ENCODE peak calls at places on chromosome 12, in six cellular contexts. O is cardiac muscle cell, E is endothelial cell of umbilical vein, Y is MM.1S, D is neural progenitor cell, S is OCI-LY7. V is an unnamed sample.

GRCh38 chr12:109744026-109744425 is 30.4 kb downstream of the FAM222A start:
- DNase-seq in O (no peak), E (no peak), Y (no peak), D (no peak), S (no peak), V (no peak)

GRCh38 chr12:73452672-73453469 is 1084.8 kb upstream of the ATXN7L3B start:
- DNase-seq in O (no peak), E (no peak), Y (peak; percentile 77), D (no peak), S (no peak), V (no peak)

GRCh38 chr12:29033519-29033918 is 115.6 kb upstream of the FAR2 start:
- DNase-seq in O (no peak), E (no peak), Y (no peak), D (no peak), S (no peak), V (no peak)

GRCh38 chr12:117552971-117553370 is 191.5 kb upstream of the NOS1 start:
- DNase-seq in O (no peak), E (peak; percentile 8), Y (no peak), D (no peak), S (no peak), V (no peak)

GRCh38 chr12:84397846-84398245 is 514.8 kb downstream of the SLC6A15 start:
- DNase-seq in O (no peak), E (no peak), Y (no peak), D (no peak), S (no peak), V (no peak)

GRCh38 chr12:52207895-52208294 is 16.1 kb upstream of the KRT80 start:
- DNase-seq in O (peak; percentile 76), E (peak; percentile 22), Y (no peak), D (no peak), S (no peak), V (peak; percentile 66)

GRCh38 chr12:95529693-95530225 is 21.5 kb downstream of the USP44 start:
- DNase-seq in O (peak; percentile 13), E (no peak), Y (no peak), D (no peak), S (no peak), V (no peak)

GRCh38 chr12:2541805-2542204 is 253.0 kb upstream of the FKBP4 start:
- DNase-seq in O (no peak), E (no peak), Y (no peak), D (no peak), S (no peak), V (no peak)

GRCh38 chr12:121800694-121801600 is 2.9 kb upstream of the SETD1B start:
- DNase-seq in O (peak; percentile 89), E (peak; percentile 53), Y (peak; percentile 42), D (peak; percentile 89), S (peak; percentile 66), V (peak; percentile 86)

GRCh38 chr12:49187184-49187583 is 1.7 kb downstream of the TUBA1A start:
- DNase-seq in O (peak; percentile 54), E (peak; percentile 50), Y (no peak), D (peak; percentile 42), S (no peak), V (peak; percentile 68)

GRCh38 chr12:48981757-48982157 is 3.6 kb downstream of the WNT1 start:
- DNase-seq in O (no peak), E (no peak), Y (no peak), D (no peak), S (no peak), V (no peak)

GRCh38 chr12:94445662-94446061 is 14.0 kb downstream of the CEP83 start:
- DNase-seq in O (peak; percentile 14), E (no peak), Y (no peak), D (no peak), S (no peak), V (peak; percentile 11)

GRCh38 chr12:90174198-90174510 is 465.5 kb upstream of the ATP2B1 start:
- DNase-seq in O (no peak), E (no peak), Y (no peak), D (no peak), S (no peak), V (no peak)

GRCh38 chr12:13463189-13463588 is 266.7 kb downstream of the EMP1 start:
- DNase-seq in O (no peak), E (no peak), Y (no peak), D (no peak), S (no peak), V (no peak)

GRCh38 chr12:58803893-58804292 is 116.4 kb downstream of the LRIG3 start:
- DNase-seq in O (peak; percentile 94), E (no peak), Y (no peak), D (no peak), S (no peak), V (peak; percentile 83)

GRCh38 chr12:64824500-64825142 is at the start of gene TBC1D30:
- DNase-seq in O (peak; percentile 41), E (peak; percentile 41), Y (peak; percentile 77), D (peak; percentile 72), S (no peak), V (no peak)

GRCh38 chr12:9331218-9331626 is 123.0 kb upstream of the PZP start:
- DNase-seq in O (peak; percentile 64), E (peak; percentile 53), Y (peak; percentile 59), D (peak; percentile 71), S (peak; percentile 62), V (peak; percentile 62)

GRCh38 chr12:48996794-48997718 is 2.1 kb downstream of the DDN start:
- DNase-seq in O (peak; percentile 73), E (peak; percentile 67), Y (peak; percentile 59), D (peak; percentile 94), S (peak; percentile 71), V (peak; percentile 68)

GRCh38 chr12:30753761-30754382 is 879 bp downstream of the CAPRIN2 start:
- DNase-seq in O (peak; percentile 41), E (peak; percentile 31), Y (peak; percentile 43), D (peak; percentile 2), S (peak; percentile 44), V (peak; percentile 56)

GRCh38 chr12:44859998-44860689 is 16.0 kb downstream of the NELL2 start:
- DNase-seq in O (no peak), E (no peak), Y (no peak), D (no peak), S (no peak), V (no peak)

GRCh38 chr12:105665366-105665765 is 334.9 kb downstream of the C12orf75 start:
- DNase-seq in O (no peak), E (no peak), Y (no peak), D (no peak), S (no peak), V (no peak)

GRCh38 chr12:43931187-43931586 is 95.3 kb downstream of the TMEM117 start:
- DNase-seq in O (no peak), E (no peak), Y (no peak), D (no peak), S (no peak), V (no peak)

GRCh38 chr12:28097221-28097620 is 93.0 kb upstream of the CCDC91 start:
- DNase-seq in O (no peak), E (no peak), Y (no peak), D (no peak), S (no peak), V (no peak)

GRCh38 chr12:4191642-4192041 is 81.9 kb upstream of the CCND2 start:
- DNase-seq in O (no peak), E (no peak), Y (no peak), D (no peak), S (no peak), V (no peak)

GRCh38 chr12:113766133-113766879 is 199.8 kb downstream of the RBM19 start:
- DNase-seq in O (no peak), E (no peak), Y (no peak), D (peak; percentile 34), S (no peak), V (no peak)

GRCh38 chr12:15931590-15932053 is 20.5 kb downstream of the DERA start:
- DNase-seq in O (no peak), E (no peak), Y (no peak), D (no peak), S (peak; percentile 39), V (no peak)

GRCh38 chr12:127280393-127281275 is 986.3 kb upstream of the TMEM132C start:
- DNase-seq in O (peak; percentile 1), E (no peak), Y (peak; percentile 49), D (peak; percentile 85), S (peak; percentile 39), V (no peak)
- TF ChIP-seq CTCF in O (peak; percentile 48), E (peak; percentile 50), Y (peak; percentile 96), D (peak; percentile 100), S (peak; percentile 87), V (peak; percentile 55)

GRCh38 chr12:107349839-107350238 is 256.5 kb upstream of the CRY1 start:
- DNase-seq in O (no peak), E (no peak), Y (no peak), D (no peak), S (no peak), V (no peak)
- H3K4me3 ChIP-seq in O (no peak overlapping the region), E (no peak overlapping the region), Y (no peak overlapping the region), D (no peak overlapping the region), S (no peak overlapping the region), V (no peak overlapping the region)

DNA sequence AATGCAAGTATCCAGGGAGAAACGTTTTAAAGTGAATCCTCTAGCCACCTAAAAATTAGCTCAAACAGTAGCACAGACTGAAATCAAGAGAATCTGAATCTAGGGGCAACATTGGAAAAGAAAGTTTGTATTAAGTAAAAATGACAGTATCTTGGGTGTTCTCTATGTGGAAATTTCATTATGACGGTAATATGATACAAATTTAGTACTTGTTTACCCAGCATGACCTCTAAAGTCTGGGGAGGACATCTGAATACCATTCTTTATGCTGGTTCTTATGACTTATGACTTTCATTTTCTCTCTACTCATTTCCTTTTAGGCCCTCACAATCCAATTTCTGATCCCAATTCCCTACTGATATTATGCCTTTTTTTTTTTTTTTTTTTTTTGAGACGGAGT is 14.0 kb downstream of the GTSF1 start:
- DNase-seq in O (no peak), E (no peak), Y (no peak), D (no peak), S (no peak), V (no peak)
- H3K4me1 ChIP-seq in O (no peaks in the 10 kb centered on the region), E (peaks cover 8% of the 10 kb centered on the region), Y (no peaks in the 10 kb centered on the region), D (no peaks in the 10 kb centered on the region), S (no peaks in the 10 kb centered on the region), V (no peaks in the 10 kb centered on the region)

GRCh38 chr12:120628919-120629318 is 11.5 kb upstream of the CABP1 start:
- DNase-seq in O (no peak), E (no peak), Y (no peak), D (peak; percentile 45), S (no peak), V (no peak)
- TF ChIP-seq CTCF in O (peak; percentile 18), E (no peak), Y (no peak), D (peak; percentile 39), S (no peak), V (peak; percentile 22)